ENCODE peak calls at places on chromosomes 1 and 21, in seven cellular contexts. M, O, H, K, D, J and N are unnamed samples.

GRCh38 chr1:182430263-182431068 is 19.5 kb upstream of the RGSL1 start:
- DNase-seq in M (no peak), O (peak; percentile 89), H (no peak), K (no peak), D (no peak), J (no peak), N (no peak)

GRCh38 chr1:240282061-240282830 is 190.6 kb downstream of the FMN2 start:
- DNase-seq in M (no peak), O (no peak), H (no peak), K (no peak), D (peak; percentile 52), J (no peak), N (no peak)

GRCh38 chr1:29687601-29688244 is 451.4 kb downstream of the PTPRU start:
- DNase-seq in M (no peak), O (no peak), H (no peak), K (no peak), D (no peak), J (no peak), N (peak; percentile 18)

GRCh38 chr1:48227165-48228013 is 4.9 kb downstream of the SLC5A9 start:
- DNase-seq in M (no peak), O (peak; percentile 79), H (no peak), K (no peak), D (no peak), J (no peak), N (no peak)

GRCh38 chr1:175192111-175192629 is 406 bp downstream of the KIAA0040 start:
- DNase-seq in M (peak; percentile 56), O (no peak), H (no peak), K (peak; percentile 7), D (peak; percentile 75), J (peak; percentile 58), N (no peak)

GRCh38 chr1:230581446-230582079 is 60.7 kb upstream of the COG2 start:
- DNase-seq in M (no peak), O (peak; percentile 83), H (no peak), K (peak; percentile 32), D (no peak), J (no peak), N (no peak)

GRCh38 chr1:160167580-160167979 is 16.2 kb downstream of the ATP1A4 start:
- DNase-seq in M (no peak), O (no peak), H (no peak), K (no peak), D (no peak), J (no peak), N (no peak)

GRCh38 chr1:94279048-94279447 is 41.7 kb upstream of the ARHGAP29 start:
- DNase-seq in M (no peak), O (no peak), H (no peak), K (no peak), D (no peak), J (no peak), N (no peak)

GRCh38 chr1:46401964-46402626 is 8.0 kb downstream of the FAAH start:
- DNase-seq in M (peak; percentile 51), O (peak; percentile 59), H (no peak), K (peak; percentile 31), D (peak; percentile 90), J (peak; percentile 87), N (no peak)

GRCh38 chr1:236204043-236204442 is 61.7 kb downstream of the GPR137B start:
- DNase-seq in M (no peak), O (no peak), H (no peak), K (no peak), D (no peak), J (no peak), N (no peak)

GRCh38 chr1:119667176-119667575 is 19.1 kb upstream of the ZNF697 start:
- DNase-seq in M (no peak), O (no peak), H (no peak), K (no peak), D (no peak), J (no peak), N (no peak)

GRCh38 chr1:92774407-92774806 is 10.5 kb downstream of the EVI5 start:
- DNase-seq in M (no peak), O (no peak), H (no peak), K (no peak), D (no peak), J (no peak), N (no peak)

GRCh38 chr1:2240251-2241156 is 12.4 kb downstream of the SKI start:
- DNase-seq in M (peak; percentile 59), O (peak; percentile 74), H (no peak), K (no peak), D (peak; percentile 96), J (peak; percentile 56), N (no peak)

GRCh38 chr1:113783254-113784103 is 24.2 kb upstream of the PHTF1 start:
- DNase-seq in M (no peak), O (peak; percentile 92), H (no peak), K (no peak), D (no peak), J (peak; percentile 57), N (no peak)

GRCh38 chr1:35408925-35409324 is 140.4 kb downstream of the ZMYM4 start:
- DNase-seq in M (no peak), O (no peak), H (no peak), K (no peak), D (no peak), J (no peak), N (no peak)

GRCh38 chr21:46557919-46558392 is 46.9 kb downstream of the S100B start:
- DNase-seq in M (no peak), O (no peak), H (no peak), K (no peak), D (no peak), J (no peak), N (peak; percentile 31)

GRCh38 chr1:46244656-46245371 is 2.7 kb upstream of the RAD54L start:
- DNase-seq in M (no peak), O (peak; percentile 69), H (no peak), K (peak; percentile 17), D (no peak), J (no peak), N (peak; percentile 19)

GRCh38 chr21:45894107-45894810 is 87.3 kb upstream of the COL6A1 start:
- DNase-seq in M (peak; percentile 33), O (no peak), H (no peak), K (no peak), D (peak; percentile 34), J (no peak), N (no peak)

GRCh38 chr1:16630661-16631247 is 17.4 kb upstream of the NBPF1 start:
- DNase-seq in M (no peak), O (no peak), H (no peak), K (no peak), D (peak; percentile 49), J (no peak), N (no peak)

GRCh38 chr1:4048076-4048475 is 148.0 kb upstream of the C1orf174 start:
- DNase-seq in M (no peak), O (no peak), H (no peak), K (no peak), D (no peak), J (no peak), N (no peak)

GRCh38 chr21:43944181-43944633 is 67.9 kb upstream of the TRAPPC10 start:
- DNase-seq in M (no peak), O (no peak), H (no peak), K (no peak), D (no peak), J (no peak), N (no peak)

GRCh38 chr21:31731112-31731801 is 661 bp downstream of the SCAF4 start:
- DNase-seq in M (peak; percentile 25), O (peak; percentile 38), H (no peak), K (no peak), D (peak; percentile 69), J (peak; percentile 39), N (peak; percentile 37)

GRCh38 chr1:39919545-39919944 is 17.8 kb upstream of the MYCL start:
- DNase-seq in M (no peak), O (peak; percentile 81), H (peak; percentile 98), K (peak; percentile 62), D (peak; percentile 63), J (peak; percentile 76), N (no peak)

GRCh38 chr1:202135221-202135721 is 9.3 kb downstream of the ARL8A start:
- DNase-seq in M (peak; percentile 50), O (peak; percentile 66), H (peak; percentile 27), K (peak; percentile 73), D (peak; percentile 60), J (peak; percentile 70), N (no peak)

GRCh38 chr1:41515131-41515678 is 30.7 kb upstream of the EDN2 start:
- DNase-seq in M (no peak), O (no peak), H (no peak), K (no peak), D (no peak), J (peak; percentile 76), N (no peak)

GRCh38 chr21:46604975-46605758 is at the start of gene S100B:
- DNase-seq in M (no peak), O (peak; percentile 23), H (no peak), K (no peak), D (no peak), J (no peak), N (no peak)

GRCh38 chr1:223201967-223202366 is 58.9 kb upstream of the TLR5 start:
- DNase-seq in M (no peak), O (no peak), H (no peak), K (no peak), D (no peak), J (peak; percentile 42), N (no peak)

GRCh38 chr21:42156690-42157605 is 62.0 kb upstream of the ABCG1 start:
- DNase-seq in M (peak; percentile 44), O (no peak), H (no peak), K (no peak), D (no peak), J (no peak), N (peak; percentile 20)

GRCh38 chr1:195105773-195106172 is 1502.5 kb downstream of the KCNT2 start:
- DNase-seq in M (no peak), O (no peak), H (no peak), K (no peak), D (no peak), J (no peak), N (no peak)

GRCh38 chr1:22553104-22553880 is 10.0 kb upstream of the EPHA8 start:
- DNase-seq in M (no peak), O (no peak), H (no peak), K (no peak), D (no peak), J (no peak), N (no peak)

GRCh38 chr1:79679916-79680315 is 673.4 kb upstream of the ADGRL4 start:
- DNase-seq in M (no peak), O (no peak), H (no peak), K (no peak), D (no peak), J (no peak), N (no peak)

GRCh38 chr1:169890761-169891538 is 2.7 kb downstream of the SCYL3 start:
- DNase-seq in M (no peak), O (no peak), H (no peak), K (peak; percentile 26), D (no peak), J (peak; percentile 29), N (peak; percentile 15)

GRCh38 chr1:99503276-99503747 is 142.6 kb upstream of the PALMD start:
- DNase-seq in M (peak; percentile 16), O (no peak), H (no peak), K (no peak), D (no peak), J (peak; percentile 26), N (no peak)

GRCh38 chr1:159821171-159821867 is 5.4 kb upstream of the SLAMF8 start:
- DNase-seq in M (no peak), O (no peak), H (no peak), K (peak; percentile 16), D (peak; percentile 49), J (no peak), N (peak; percentile 50)

GRCh38 chr1:109786531-109787021 is 22.9 kb upstream of the EPS8L3 start:
- DNase-seq in M (peak; percentile 7), O (no peak), H (no peak), K (peak; percentile 89), D (peak; percentile 58), J (peak; percentile 53), N (peak; percentile 47)

GRCh38 chr1:201536542-201536941 is 2.4 kb upstream of the NAV1 start:
- DNase-seq in M (no peak), O (no peak), H (no peak), K (peak; percentile 23), D (no peak), J (peak; percentile 80), N (peak; percentile 69)

GRCh38 chr1:208837242-208837641 is 593.1 kb upstream of the PLXNA2 start:
- DNase-seq in M (no peak), O (no peak), H (peak; percentile 65), K (no peak), D (no peak), J (no peak), N (no peak)

GRCh38 chr1:214491468-214492120 is 59.8 kb downstream of the PTPN14 start:
- DNase-seq in M (no peak), O (no peak), H (no peak), K (no peak), D (no peak), J (no peak), N (no peak)